ENCODE peak calls at places on chromosomes 4 and X, in four cellular contexts. D is HCT116, W is DND-41, B is neural progenitor cell. A is an unnamed sample.

GRCh38 chr4:70722199-70722791 is 531 bp downstream of the RUFY3 start:
- DNase-seq in D (no peak), W (peak; percentile 68), B (no peak), A (no peak)

GRCh38 chr4:174631901-174632758 is 109.8 kb upstream of the HPGD start:
- DNase-seq in D (peak; percentile 24), W (no peak), B (peak; percentile 61), A (peak; percentile 6)

GRCh38 chrX:56978172-56978571 is 17.2 kb downstream of the SPIN3 start:
- DNase-seq in D (peak; percentile 15), W (peak; percentile 67), B (peak; percentile 7), A (peak; percentile 47)

GRCh38 chr4:8534129-8534528 is 46.1 kb upstream of the GPR78 start:
- DNase-seq in D (peak; percentile 39), W (no peak), B (no peak), A (peak; percentile 23)

GRCh38 chr4:86054676-86055075 is 305.2 kb downstream of the MAPK10 start:
- DNase-seq in D (no peak), W (no peak), B (no peak), A (no peak)

GRCh38 chrX:78333521-78333920 is 6.1 kb upstream of the CYSLTR1 start:
- DNase-seq in D (no peak), W (no peak), B (no peak), A (no peak)

GRCh38 chr4:60562353-60562752 is 637.8 kb upstream of the ADGRL3 start:
- DNase-seq in D (no peak), W (no peak), B (peak; percentile 16), A (no peak)

GRCh38 chr4:156578005-156578404 is 393.6 kb downstream of the PDGFC start:
- DNase-seq in D (no peak), W (no peak), B (no peak), A (peak; percentile 71)

GRCh38 chr4:38687571-38688011 is 23.6 kb downstream of the KLF3 start:
- DNase-seq in D (no peak), W (no peak), B (no peak), A (peak; percentile 56)

GRCh38 chr4:107896651-107897050 is 34.7 kb upstream of the CYP2U1 start:
- DNase-seq in D (no peak), W (no peak), B (no peak), A (no peak)

GRCh38 chr4:152606800-152607577 is 71.1 kb upstream of the FBXW7 start:
- DNase-seq in D (no peak), W (no peak), B (peak; percentile 29), A (no peak)

GRCh38 chr4:14967982-14968381 is 34.3 kb upstream of the CPEB2 start:
- DNase-seq in D (no peak), W (no peak), B (no peak), A (no peak)

GRCh38 chr4:147760695-147761094 is 28.8 kb downstream of the ARHGAP10 start:
- DNase-seq in D (no peak), W (no peak), B (no peak), A (no peak)

GRCh38 chr4:73244941-73245601 is 13.5 kb downstream of the ANKRD17 start:
- DNase-seq in D (no peak), W (no peak), B (no peak), A (no peak)
- H4K20me1 ChIP-seq in D (peaks cover 37% of the 10 kb centered on the region), W (peaks cover 72% of the 10 kb centered on the region), B (peaks cover 93% of the 10 kb centered on the region), A (peaks cover 8% of the 10 kb centered on the region)

DNA sequence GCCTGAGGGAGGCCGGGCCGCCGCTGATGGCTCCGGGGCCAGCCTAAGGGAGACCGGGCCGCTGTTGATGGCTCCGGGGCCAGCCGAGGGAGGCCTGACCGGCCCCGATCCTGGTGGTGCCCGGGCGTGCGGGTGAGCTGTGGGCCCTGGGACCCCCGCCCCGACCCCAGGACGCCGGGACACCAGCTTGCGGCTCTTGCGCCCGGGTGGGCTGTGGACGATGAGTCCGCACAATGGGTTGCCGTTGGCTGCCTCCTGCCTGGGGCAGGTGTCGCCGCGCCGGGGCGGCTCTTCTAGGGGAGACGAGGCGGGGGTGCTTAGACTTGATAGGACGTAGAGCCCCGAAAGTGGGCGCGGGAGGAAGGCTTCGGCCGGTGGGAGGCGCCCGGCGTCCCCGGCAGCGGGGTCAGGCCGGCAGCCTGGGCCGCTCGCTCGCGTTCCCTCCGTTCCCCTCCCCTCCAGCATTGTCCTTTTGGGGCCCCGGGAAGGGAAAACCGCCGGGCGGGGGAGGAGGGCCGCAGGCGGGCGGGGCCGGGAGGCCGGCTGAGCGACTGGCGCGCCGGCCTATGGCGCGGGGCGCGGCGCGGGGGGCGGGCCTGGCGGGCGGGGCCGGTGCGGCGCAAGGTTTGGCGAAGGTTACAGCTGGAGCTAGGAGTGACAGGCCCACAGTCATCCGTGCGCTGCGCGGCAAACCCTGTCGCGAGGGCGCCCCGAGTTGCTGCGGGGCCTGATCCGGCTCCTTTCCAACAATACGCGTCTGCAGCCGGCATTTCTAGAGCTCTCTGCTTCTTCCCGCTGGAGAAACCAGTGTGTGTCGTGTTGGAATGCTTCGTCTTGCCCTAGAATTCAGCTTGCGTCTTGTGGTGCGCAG is 819 bp downstream of the KIAA0232 start:
- DNase-seq in D (peak; percentile 52), W (peak; percentile 91), B (peak; percentile 98), A (peak; percentile 84)
- TF ChIP-seq CTCF in D (no peak), W (peak; percentile 18), B (peak; percentile 40), A (no peak)

DNA sequence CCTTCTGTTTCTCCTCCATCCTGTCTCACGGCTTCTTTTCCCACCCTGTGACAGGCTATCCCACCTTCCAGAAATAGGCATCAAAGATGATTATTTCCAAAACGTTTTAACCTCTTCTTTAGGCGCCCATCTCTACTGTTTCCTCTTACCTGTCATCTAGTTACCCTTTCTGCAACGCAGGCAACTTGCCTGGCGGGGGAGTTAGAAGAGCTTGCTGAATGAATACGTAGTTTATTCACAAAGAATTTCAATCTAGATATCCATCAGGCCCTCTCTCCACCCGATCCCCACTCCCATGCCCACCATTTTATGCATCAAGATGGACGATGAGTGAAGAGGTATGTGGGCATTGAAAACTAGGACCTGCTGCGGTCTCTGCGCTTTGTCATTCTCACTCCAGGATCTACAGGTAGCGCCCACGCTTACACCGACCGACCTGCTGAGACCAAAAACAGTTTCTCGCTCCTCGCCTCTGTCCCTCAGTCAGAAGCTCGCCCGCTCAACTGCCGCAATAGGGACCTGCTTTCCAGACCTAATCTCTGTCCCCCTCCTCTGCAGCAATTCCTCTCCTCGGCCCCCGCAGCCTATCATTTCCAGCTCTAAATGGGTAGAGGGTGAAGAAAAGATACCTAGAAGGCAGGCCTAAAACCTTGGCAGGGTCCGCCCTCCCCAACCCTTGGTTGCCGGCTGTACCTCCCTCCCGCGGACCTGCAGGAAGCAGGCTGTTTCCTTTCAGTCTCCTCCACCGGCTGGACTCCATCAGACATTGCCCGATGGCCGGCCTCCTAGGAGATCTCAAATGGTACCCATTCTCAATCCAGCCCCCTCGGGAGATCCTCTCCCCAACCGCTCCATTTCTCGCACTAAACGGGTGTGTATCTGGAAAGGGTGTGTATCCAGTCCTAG is 624 bp downstream of the BEX5 start:
- DNase-seq in D (no peak), W (no peak), B (peak; percentile 1), A (peak; percentile 0)
- H3K9ac ChIP-seq in D (no peak overlapping the region), W (no peak overlapping the region), B (no peak overlapping the region), A (peak overlapping the region; percentile 42)

GRCh38 chrX:73828080-73828720 is 265.2 kb downstream of the CHIC1 start:
- DNase-seq in D (no peak), W (no peak), B (no peak), A (no peak)

GRCh38 chrX:73829890-73830466 is 267.0 kb downstream of the CHIC1 start:
- DNase-seq in D (no peak), W (no peak), B (no peak), A (no peak)

GRCh38 chrX:73826996-73827395 is 264.0 kb downstream of the CHIC1 start:
- DNase-seq in D (no peak), W (no peak), B (no peak), A (no peak)

GRCh38 chrX:73825569-73825968 is 262.6 kb downstream of the CHIC1 start:
- DNase-seq in D (no peak), W (no peak), B (no peak), A (no peak)

DNA sequence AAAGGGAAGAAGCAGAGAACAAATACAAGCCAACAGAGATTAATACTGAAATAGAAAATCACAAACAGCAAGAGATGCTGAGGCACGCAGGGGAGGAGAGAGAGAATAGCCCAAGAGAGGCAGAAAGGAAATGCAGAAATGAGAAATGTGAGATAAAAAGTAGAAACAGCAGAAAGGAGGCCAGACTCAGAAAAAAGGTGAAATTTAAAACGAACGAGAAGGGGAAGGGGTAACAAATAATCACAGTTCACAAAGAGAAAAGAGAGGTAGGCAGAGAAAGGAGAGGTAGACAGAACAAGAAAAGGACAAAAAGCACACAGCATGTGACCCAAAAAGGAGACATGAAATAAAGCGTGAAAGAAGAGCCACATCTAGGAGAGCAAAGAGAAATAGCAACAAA is 264.4 kb downstream of the CHIC1 start:
- DNase-seq in D (no peak), W (no peak), B (no peak), A (no peak)
- H4K20me1 ChIP-seq in D (no peaks in the 10 kb centered on the region), W (no peaks in the 10 kb centered on the region), B (no peaks in the 10 kb centered on the region), A (no peaks in the 10 kb centered on the region)

GRCh38 chr4:30718021-30718888 is 1.9 kb upstream of the PCDH7 start:
- DNase-seq in D (no peak), W (no peak), B (peak; percentile 76), A (peak; percentile 76)

GRCh38 chr4:30716158-30716557 is 4.0 kb upstream of the PCDH7 start:
- DNase-seq in D (peak; percentile 72), W (no peak), B (peak; percentile 48), A (peak; percentile 63)

GRCh38 chr4:30716671-30717207 is 3.4 kb upstream of the PCDH7 start:
- DNase-seq in D (no peak), W (no peak), B (no peak), A (peak; percentile 46)

GRCh38 chr4:30718889-30719252 is 1.3 kb upstream of the PCDH7 start:
- DNase-seq in D (no peak), W (no peak), B (peak; percentile 52), A (peak; percentile 60)

GRCh38 chr4:30717208-30718020 is 2.8 kb upstream of the PCDH7 start:
- DNase-seq in D (no peak), W (no peak), B (peak; percentile 85), A (peak; percentile 84)
- TF ChIP-seq CTCF in D (no peak), W (no peak), B (no peak), A (no peak)

GRCh38 chr4:26878729-26879415 is 18.2 kb downstream of the STIM2 start:
- DNase-seq in D (no peak), W (no peak), B (no peak), A (no peak)
- H3K9ac ChIP-seq in D (no peak overlapping the region), W (no peak overlapping the region), B (no peak overlapping the region), A (no peak overlapping the region)

GRCh38 chrX:153963546-153963945 is 8.1 kb downstream of the HCFC1 start:
- DNase-seq in D (no peak), W (no peak), B (no peak), A (no peak)

GRCh38 chrX:153966283-153966688 is 5.3 kb downstream of the HCFC1 start:
- DNase-seq in D (no peak), W (no peak), B (no peak), A (no peak)

GRCh38 chrX:153961292-153961691 is 10.3 kb downstream of the HCFC1 start:
- DNase-seq in D (no peak), W (no peak), B (no peak), A (no peak)

GRCh38 chrX:153966841-153967535 is 4.6 kb downstream of the HCFC1 start:
- DNase-seq in D (no peak), W (no peak), B (no peak), A (no peak)

DNA sequence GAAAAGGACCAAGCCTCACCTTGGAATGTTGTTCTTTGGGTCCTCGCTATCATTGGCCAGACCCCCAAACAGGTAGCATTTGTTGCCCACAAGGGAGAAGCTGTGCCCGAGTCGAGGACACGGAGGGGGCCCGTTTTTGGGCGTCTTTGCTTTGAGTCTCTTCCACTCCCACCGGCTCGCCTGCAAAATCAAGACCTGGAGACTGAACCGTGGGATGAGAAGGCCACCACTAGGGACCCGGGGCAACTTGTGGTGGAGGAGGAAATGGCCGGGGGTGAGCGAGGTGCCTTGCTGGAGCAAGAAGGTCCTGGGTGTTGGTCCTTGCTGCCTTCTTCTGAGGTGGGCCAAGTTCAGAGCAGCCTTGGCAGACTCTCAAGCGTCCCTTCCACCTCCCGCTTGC is 7.5 kb downstream of the HCFC1 start:
- DNase-seq in D (no peak), W (no peak), B (no peak), A (no peak)
- H4K20me1 ChIP-seq in D (no peaks in the 10 kb centered on the region), W (peaks cover 89% of the 10 kb centered on the region), B (peaks cover 50% of the 10 kb centered on the region), A (no peaks in the 10 kb centered on the region)

GRCh38 chrX:8731579-8732395 is at the start of gene ANOS1:
- DNase-seq in D (no peak), W (no peak), B (peak; percentile 88), A (peak; percentile 52)
- TF ChIP-seq CTCF in D (no peak), W (no peak), B (no peak), A (no peak)